ENCODE peak calls at places on chromosomes 5 and 9, in five cellular contexts. One of them, this sample, is unnamed. For H3K9me3 and H3K4me1, the result is how much of the 10 kb centered on the place peaks cover.

GRCh38 chr5:169511708-169512107 is 71.9 kb upstream of the SPDL1 start:
- DNase-seq in heart right ventricle: no peak
- DNase-seq in IMR-90: no peak
- DNase-seq in left ventricle myocardium inferior: no peak
- DNase-seq in spleen: no peak
- DNase-seq in this sample: no peak

GRCh38 chr5:80406980-80407734 is 707 bp upstream of the ZFYVE16 start:
- DNase-seq in spleen: peak
- DNase-seq in IMR-90: peak
- DNase-seq in left ventricle myocardium inferior: peak
- DNase-seq in heart right ventricle: peak
- DNase-seq in this sample: peak

GRCh38 chr9:129473523-129474244 is 147.2 kb downstream of the C9orf50 start:
- DNase-seq in left ventricle myocardium inferior: no peak
- DNase-seq in spleen: no peak
- DNase-seq in IMR-90: peak
- DNase-seq in heart right ventricle: peak
- DNase-seq in this sample: no peak

GRCh38 chr5:21219966-21220365 is 1232.0 kb upstream of the CDH18 start:
- DNase-seq in left ventricle myocardium inferior: no peak
- DNase-seq in spleen: no peak
- DNase-seq in heart right ventricle: no peak
- DNase-seq in IMR-90: no peak
- DNase-seq in this sample: no peak

GRCh38 chr5:157559301-157559700 is 16.3 kb downstream of the ADAM19 start:
- DNase-seq in heart right ventricle: no peak
- DNase-seq in IMR-90: peak
- DNase-seq in spleen: no peak
- DNase-seq in left ventricle myocardium inferior: no peak
- DNase-seq in this sample: no peak

GRCh38 chr5:152288499-152288898 is 116.6 kb downstream of the NMUR2 start:
- DNase-seq in heart right ventricle: peak
- DNase-seq in left ventricle myocardium inferior: peak
- DNase-seq in IMR-90: no peak
- DNase-seq in spleen: no peak
- DNase-seq in this sample: no peak

GRCh38 chr9:93081931-93082330 is 14.1 kb upstream of the CARD19 start:
- DNase-seq in IMR-90: peak
- DNase-seq in heart right ventricle: no peak
- DNase-seq in spleen: no peak
- DNase-seq in left ventricle myocardium inferior: no peak
- DNase-seq in this sample: no peak

GRCh38 chr9:92350129-92350739 is 24.5 kb downstream of the CENPP start:
- DNase-seq in spleen: no peak
- DNase-seq in heart right ventricle: no peak
- DNase-seq in IMR-90: peak
- DNase-seq in left ventricle myocardium inferior: no peak
- DNase-seq in this sample: no peak

GRCh38 chr5:137856201-137856600 is 11.5 kb upstream of the MYOT start:
- DNase-seq in spleen: no peak
- DNase-seq in heart right ventricle: no peak
- DNase-seq in left ventricle myocardium inferior: no peak
- DNase-seq in IMR-90: no peak
- DNase-seq in this sample: no peak

GRCh38 chr5:179371681-179372675 is 26.7 kb upstream of the ADAMTS2 start:
- DNase-seq in heart right ventricle: no peak
- DNase-seq in left ventricle myocardium inferior: no peak
- DNase-seq in spleen: peak
- DNase-seq in IMR-90: no peak
- DNase-seq in this sample: peak

GRCh38 chr9:19231126-19232035 is 888 bp downstream of the DENND4C start:
- DNase-seq in heart right ventricle: no peak
- DNase-seq in IMR-90: peak
- DNase-seq in spleen: peak
- DNase-seq in left ventricle myocardium inferior: no peak
- DNase-seq in this sample: no peak

GRCh38 chr9:136372561-136373299 is 739 bp downstream of the CARD9 start:
- DNase-seq in IMR-90: peak
- DNase-seq in spleen: peak
- DNase-seq in left ventricle myocardium inferior: peak
- DNase-seq in heart right ventricle: peak
- DNase-seq in this sample: peak

GRCh38 chr5:5494489-5495402 is 72.3 kb downstream of the ICE1 start:
- DNase-seq in heart right ventricle: peak
- DNase-seq in IMR-90: peak
- DNase-seq in spleen: peak
- DNase-seq in left ventricle myocardium inferior: peak
- DNase-seq in this sample: peak

GRCh38 chr5:534743-535671 is 10.8 kb upstream of the SLC9A3 start:
- DNase-seq in IMR-90: no peak
- DNase-seq in left ventricle myocardium inferior: no peak
- DNase-seq in heart right ventricle: peak
- DNase-seq in spleen: peak
- DNase-seq in this sample: peak

DNA sequence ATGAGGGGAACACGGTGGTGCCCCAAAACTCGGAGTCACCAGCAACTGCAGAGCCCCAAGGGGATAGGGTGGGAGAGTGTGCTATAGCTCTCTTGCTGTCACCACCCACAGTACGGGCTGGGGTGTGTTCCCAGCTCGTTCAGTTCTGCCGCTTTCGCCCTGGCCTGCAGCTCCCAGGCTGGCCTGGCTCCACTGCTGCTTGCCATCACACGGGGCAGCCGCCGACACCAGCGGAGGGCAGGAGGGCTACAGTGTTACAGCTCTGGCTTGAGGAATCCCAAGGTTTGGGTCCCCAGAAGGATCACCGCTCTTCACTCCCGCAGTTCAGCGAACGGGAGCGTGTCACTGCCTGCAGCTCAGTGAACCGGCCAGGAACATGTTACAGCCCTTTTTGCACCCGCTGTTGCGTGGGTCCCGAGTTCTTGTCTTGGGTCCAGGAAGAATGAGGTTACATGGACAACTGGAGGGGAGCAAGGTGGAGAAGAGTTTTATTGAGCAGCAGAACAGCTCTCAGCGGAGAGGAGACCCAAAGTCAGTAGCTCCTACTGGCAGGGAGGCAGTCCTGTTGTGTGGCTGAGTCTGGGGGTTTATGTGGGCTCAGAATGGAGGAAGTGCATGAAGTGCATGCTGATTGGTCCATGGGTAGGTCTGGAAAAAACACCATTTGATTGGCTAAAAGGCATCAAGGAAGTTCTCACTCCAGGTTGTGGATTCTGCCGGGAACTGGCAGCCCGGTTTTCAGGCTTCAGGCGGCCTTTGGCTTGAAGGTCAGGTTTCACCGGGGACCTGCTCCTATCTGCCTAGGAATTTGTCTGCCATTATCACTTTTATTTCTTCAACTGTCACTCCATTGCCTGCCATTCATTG is 113.4 kb downstream of the EHMT1 start:
- DNase-seq in spleen: no peak
- DNase-seq in heart right ventricle: no peak
- DNase-seq in IMR-90: no peak
- DNase-seq in left ventricle myocardium inferior: no peak
- DNase-seq in this sample: no peak
- H3K9me3 ChIP-seq in spleen: under half
- H3K9me3 ChIP-seq in heart right ventricle: under half
- H3K9me3 ChIP-seq in IMR-90: under half
- H3K9me3 ChIP-seq in left ventricle myocardium inferior: under half
- H3K9me3 ChIP-seq in this sample: under half

GRCh38 chr5:13660072-13660471 is 284.4 kb downstream of the DNAH5 start:
- DNase-seq in left ventricle myocardium inferior: no peak
- DNase-seq in heart right ventricle: no peak
- DNase-seq in IMR-90: peak
- DNase-seq in spleen: no peak
- DNase-seq in this sample: no peak
- TF ChIP-seq CTCF in left ventricle myocardium inferior: no peak
- TF ChIP-seq CTCF in heart right ventricle: no peak
- TF ChIP-seq CTCF in IMR-90: peak
- TF ChIP-seq CTCF in spleen: no peak
- TF ChIP-seq CTCF in this sample: no peak

GRCh38 chr9:134367796-134368490 is 41.7 kb downstream of the RXRA start:
- DNase-seq in heart right ventricle: no peak
- DNase-seq in IMR-90: no peak
- DNase-seq in spleen: no peak
- DNase-seq in left ventricle myocardium inferior: no peak
- DNase-seq in this sample: no peak

GRCh38 chr9:134370213-134370492 is 43.9 kb downstream of the RXRA start:
- DNase-seq in spleen: no peak
- DNase-seq in heart right ventricle: no peak
- DNase-seq in left ventricle myocardium inferior: no peak
- DNase-seq in IMR-90: no peak
- DNase-seq in this sample: no peak

GRCh38 chr9:134368571-134368970 is 42.3 kb downstream of the RXRA start:
- DNase-seq in left ventricle myocardium inferior: no peak
- DNase-seq in heart right ventricle: no peak
- DNase-seq in IMR-90: no peak
- DNase-seq in spleen: no peak
- DNase-seq in this sample: no peak

GRCh38 chr9:134370638-134371037 is 44.4 kb downstream of the RXRA start:
- DNase-seq in heart right ventricle: no peak
- DNase-seq in left ventricle myocardium inferior: no peak
- DNase-seq in IMR-90: no peak
- DNase-seq in spleen: no peak
- DNase-seq in this sample: no peak

GRCh38 chr9:134369416-134370212 is 43.4 kb downstream of the RXRA start:
- DNase-seq in heart right ventricle: no peak
- DNase-seq in IMR-90: no peak
- DNase-seq in left ventricle myocardium inferior: no peak
- DNase-seq in spleen: no peak
- DNase-seq in this sample: no peak
- H3K4me1 ChIP-seq in heart right ventricle: half or more
- H3K4me1 ChIP-seq in IMR-90: under half
- H3K4me1 ChIP-seq in left ventricle myocardium inferior: half or more
- H3K4me1 ChIP-seq in spleen: under half
- H3K4me1 ChIP-seq in this sample: half or more

GRCh38 chr5:88840497-88840896 is 42.5 kb downstream of the MEF2C start:
- DNase-seq in spleen: no peak
- DNase-seq in heart right ventricle: no peak
- DNase-seq in IMR-90: no peak
- DNase-seq in left ventricle myocardium inferior: no peak
- DNase-seq in this sample: no peak
- H3K9me3 ChIP-seq in spleen: under half
- H3K9me3 ChIP-seq in heart right ventricle: under half
- H3K9me3 ChIP-seq in IMR-90: under half
- H3K9me3 ChIP-seq in left ventricle myocardium inferior: under half
- H3K9me3 ChIP-seq in this sample: under half

GRCh38 chr9:11199335-11199734 is 586.5 kb upstream of the PTPRD start:
- DNase-seq in left ventricle myocardium inferior: no peak
- DNase-seq in IMR-90: no peak
- DNase-seq in spleen: peak
- DNase-seq in heart right ventricle: no peak
- DNase-seq in this sample: no peak

GRCh38 chr9:11206925-11207324 is 594.1 kb upstream of the PTPRD start:
- DNase-seq in heart right ventricle: no peak
- DNase-seq in left ventricle myocardium inferior: no peak
- DNase-seq in IMR-90: no peak
- DNase-seq in spleen: no peak
- DNase-seq in this sample: no peak

GRCh38 chr9:11204521-11204920 is 591.7 kb upstream of the PTPRD start:
- DNase-seq in heart right ventricle: no peak
- DNase-seq in IMR-90: no peak
- DNase-seq in spleen: no peak
- DNase-seq in left ventricle myocardium inferior: no peak
- DNase-seq in this sample: no peak
- TF ChIP-seq CTCF in heart right ventricle: no peak
- TF ChIP-seq CTCF in IMR-90: no peak
- TF ChIP-seq CTCF in spleen: no peak
- TF ChIP-seq CTCF in left ventricle myocardium inferior: no peak
- TF ChIP-seq CTCF in this sample: no peak

GRCh38 chr5:161403121-161403520 is 143.4 kb downstream of the GABRB2 start:
- DNase-seq in IMR-90: no peak
- DNase-seq in spleen: no peak
- DNase-seq in left ventricle myocardium inferior: no peak
- DNase-seq in heart right ventricle: no peak
- DNase-seq in this sample: no peak

GRCh38 chr5:161400583-161400982 is 145.9 kb downstream of the GABRB2 start:
- DNase-seq in spleen: no peak
- DNase-seq in heart right ventricle: no peak
- DNase-seq in left ventricle myocardium inferior: no peak
- DNase-seq in IMR-90: no peak
- DNase-seq in this sample: no peak

GRCh38 chr5:161391724-161392123 is 154.8 kb downstream of the GABRB2 start:
- DNase-seq in left ventricle myocardium inferior: no peak
- DNase-seq in spleen: no peak
- DNase-seq in heart right ventricle: no peak
- DNase-seq in IMR-90: no peak
- DNase-seq in this sample: no peak

GRCh38 chr5:161399996-161400562 is 146.4 kb downstream of the GABRB2 start:
- DNase-seq in spleen: no peak
- DNase-seq in IMR-90: no peak
- DNase-seq in left ventricle myocardium inferior: no peak
- DNase-seq in heart right ventricle: no peak
- DNase-seq in this sample: no peak

GRCh38 chr5:161397448-161397847 is 149.1 kb downstream of the GABRB2 start:
- DNase-seq in IMR-90: no peak
- DNase-seq in heart right ventricle: no peak
- DNase-seq in left ventricle myocardium inferior: no peak
- DNase-seq in spleen: no peak
- DNase-seq in this sample: no peak
- H3K4me1 ChIP-seq in IMR-90: under half
- H3K4me1 ChIP-seq in heart right ventricle: under half
- H3K4me1 ChIP-seq in left ventricle myocardium inferior: under half
- H3K4me1 ChIP-seq in spleen: under half
- H3K4me1 ChIP-seq in this sample: under half

DNA sequence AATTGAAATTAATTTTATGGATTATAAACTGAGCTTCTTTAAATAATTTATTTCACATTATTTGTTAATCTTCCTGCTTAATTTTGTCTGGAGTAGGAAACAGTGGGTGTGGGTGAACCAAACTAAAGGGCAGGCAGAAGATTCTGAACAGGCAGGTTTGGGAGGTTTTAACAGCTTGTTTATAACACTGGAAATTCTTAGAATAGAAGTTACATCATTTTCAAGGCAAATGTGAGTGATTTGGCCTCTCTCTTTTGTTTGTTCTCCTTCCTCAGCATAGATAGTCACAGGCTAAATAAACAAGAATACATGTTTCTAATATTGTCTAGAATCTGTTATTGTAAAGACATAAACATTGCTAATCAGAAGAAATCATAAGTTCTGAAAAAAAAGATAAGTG is 970.9 kb upstream of the NUDT12 start:
- DNase-seq in heart right ventricle: no peak
- DNase-seq in left ventricle myocardium inferior: no peak
- DNase-seq in IMR-90: no peak
- DNase-seq in spleen: no peak
- DNase-seq in this sample: no peak
- H3K9me3 ChIP-seq in heart right ventricle: under half
- H3K9me3 ChIP-seq in left ventricle myocardium inferior: under half
- H3K9me3 ChIP-seq in IMR-90: under half
- H3K9me3 ChIP-seq in spleen: under half
- H3K9me3 ChIP-seq in this sample: under half

This sample was measured in upper lobe of right lung.